ENCODE peak calls at places on chromosome 12, in ten cellular contexts. One of them, this sample, is unnamed.

GRCh38 chr12:31620311-31620710 is 29.4 kb upstream of the DENND5B start:
- DNase-seq in NCI-H2171: no peak
- DNase-seq in GM13976: no peak
- DNase-seq in activated naive CD4-positive, alpha-beta T cell: no peak
- DNase-seq in effector memory CD8-positive, alpha-beta T cell: no peak
- DNase-seq in posterior cingulate gyrus: no peak
- DNase-seq in KG1: no peak
- DNase-seq in NCI-H774: no peak
- DNase-seq in stimulated activated naive B cell treated with anti-CD40 and anti-IgM and Interleukin-4, amounts not matched to agents 10 μg/mL and 1 μg/mL and 100 μg/mL, for 72 hours: no peak
- DNase-seq in HuH-7.5: peak
- DNase-seq in this sample: no peak

GRCh38 chr12:126286203-126286602 is 1221.0 kb downstream of the AACS start:
- DNase-seq in stimulated activated naive B cell treated with anti-CD40 and anti-IgM and Interleukin-4, amounts not matched to agents 10 μg/mL and 1 μg/mL and 100 μg/mL, for 72 hours: no peak
- DNase-seq in NCI-H2171: no peak
- DNase-seq in activated naive CD4-positive, alpha-beta T cell: no peak
- DNase-seq in HuH-7.5: no peak
- DNase-seq in GM13976: no peak
- DNase-seq in KG1: no peak
- DNase-seq in posterior cingulate gyrus: no peak
- DNase-seq in effector memory CD8-positive, alpha-beta T cell: no peak
- DNase-seq in NCI-H774: peak
- DNase-seq in this sample: no peak

GRCh38 chr12:6383572-6384498 is at the start of gene LTBR:
- DNase-seq in NCI-H774: peak
- DNase-seq in KG1: no peak
- DNase-seq in NCI-H2171: no peak
- DNase-seq in posterior cingulate gyrus: peak
- DNase-seq in stimulated activated naive B cell treated with anti-CD40 and anti-IgM and Interleukin-4, amounts not matched to agents 10 μg/mL and 1 μg/mL and 100 μg/mL, for 72 hours: no peak
- DNase-seq in GM13976: peak
- DNase-seq in activated naive CD4-positive, alpha-beta T cell: no peak
- DNase-seq in HuH-7.5: peak
- DNase-seq in effector memory CD8-positive, alpha-beta T cell: no peak
- DNase-seq in this sample: peak

GRCh38 chr12:6792522-6793201 is 3.3 kb downstream of the CD4 start:
- DNase-seq in effector memory CD8-positive, alpha-beta T cell: no peak
- DNase-seq in NCI-H2171: no peak
- DNase-seq in activated naive CD4-positive, alpha-beta T cell: peak
- DNase-seq in NCI-H774: no peak
- DNase-seq in stimulated activated naive B cell treated with anti-CD40 and anti-IgM and Interleukin-4, amounts not matched to agents 10 μg/mL and 1 μg/mL and 100 μg/mL, for 72 hours: peak
- DNase-seq in GM13976: no peak
- DNase-seq in HuH-7.5: no peak
- DNase-seq in KG1: peak
- DNase-seq in posterior cingulate gyrus: no peak
- DNase-seq in this sample: no peak

GRCh38 chr12:108597559-108598471 is at the start of gene TMEM119:
- DNase-seq in NCI-H2171: no peak
- DNase-seq in HuH-7.5: no peak
- DNase-seq in effector memory CD8-positive, alpha-beta T cell: no peak
- DNase-seq in KG1: no peak
- DNase-seq in GM13976: no peak
- DNase-seq in activated naive CD4-positive, alpha-beta T cell: no peak
- DNase-seq in stimulated activated naive B cell treated with anti-CD40 and anti-IgM and Interleukin-4, amounts not matched to agents 10 μg/mL and 1 μg/mL and 100 μg/mL, for 72 hours: no peak
- DNase-seq in posterior cingulate gyrus: no peak
- DNase-seq in NCI-H774: no peak
- DNase-seq in this sample: peak

GRCh38 chr12:7102582-7102981 is 6.4 kb downstream of the C1RL start:
- DNase-seq in NCI-H2171: no peak
- DNase-seq in NCI-H774: no peak
- DNase-seq in GM13976: no peak
- DNase-seq in posterior cingulate gyrus: no peak
- DNase-seq in activated naive CD4-positive, alpha-beta T cell: no peak
- DNase-seq in effector memory CD8-positive, alpha-beta T cell: no peak
- DNase-seq in HuH-7.5: no peak
- DNase-seq in KG1: no peak
- DNase-seq in stimulated activated naive B cell treated with anti-CD40 and anti-IgM and Interleukin-4, amounts not matched to agents 10 μg/mL and 1 μg/mL and 100 μg/mL, for 72 hours: no peak
- DNase-seq in this sample: no peak

GRCh38 chr12:106840217-106840616 is 65.7 kb downstream of the RIC8B start:
- DNase-seq in posterior cingulate gyrus: no peak
- DNase-seq in KG1: no peak
- DNase-seq in stimulated activated naive B cell treated with anti-CD40 and anti-IgM and Interleukin-4, amounts not matched to agents 10 μg/mL and 1 μg/mL and 100 μg/mL, for 72 hours: no peak
- DNase-seq in effector memory CD8-positive, alpha-beta T cell: no peak
- DNase-seq in NCI-H2171: no peak
- DNase-seq in HuH-7.5: peak
- DNase-seq in NCI-H774: peak
- DNase-seq in activated naive CD4-positive, alpha-beta T cell: no peak
- DNase-seq in GM13976: no peak
- DNase-seq in this sample: no peak

GRCh38 chr12:34400423-34400881 is 378.2 kb downstream of the ALG10 start:
- DNase-seq in effector memory CD8-positive, alpha-beta T cell: no peak
- DNase-seq in HuH-7.5: no peak
- DNase-seq in posterior cingulate gyrus: peak
- DNase-seq in NCI-H774: no peak
- DNase-seq in GM13976: peak
- DNase-seq in stimulated activated naive B cell treated with anti-CD40 and anti-IgM and Interleukin-4, amounts not matched to agents 10 μg/mL and 1 μg/mL and 100 μg/mL, for 72 hours: no peak
- DNase-seq in NCI-H2171: no peak
- DNase-seq in KG1: no peak
- DNase-seq in activated naive CD4-positive, alpha-beta T cell: no peak
- DNase-seq in this sample: peak

GRCh38 chr12:49121047-49121696 is 10.0 kb downstream of the TUBA1B start:
- DNase-seq in posterior cingulate gyrus: peak
- DNase-seq in stimulated activated naive B cell treated with anti-CD40 and anti-IgM and Interleukin-4, amounts not matched to agents 10 μg/mL and 1 μg/mL and 100 μg/mL, for 72 hours: no peak
- DNase-seq in KG1: no peak
- DNase-seq in HuH-7.5: peak
- DNase-seq in NCI-H2171: peak
- DNase-seq in GM13976: peak
- DNase-seq in NCI-H774: peak
- DNase-seq in effector memory CD8-positive, alpha-beta T cell: no peak
- DNase-seq in activated naive CD4-positive, alpha-beta T cell: no peak
- DNase-seq in this sample: peak

GRCh38 chr12:117412465-117413190 is 51.2 kb upstream of the NOS1 start:
- DNase-seq in GM13976: no peak
- DNase-seq in posterior cingulate gyrus: no peak
- DNase-seq in effector memory CD8-positive, alpha-beta T cell: no peak
- DNase-seq in HuH-7.5: no peak
- DNase-seq in NCI-H2171: no peak
- DNase-seq in activated naive CD4-positive, alpha-beta T cell: no peak
- DNase-seq in KG1: no peak
- DNase-seq in stimulated activated naive B cell treated with anti-CD40 and anti-IgM and Interleukin-4, amounts not matched to agents 10 μg/mL and 1 μg/mL and 100 μg/mL, for 72 hours: no peak
- DNase-seq in NCI-H774: no peak
- DNase-seq in this sample: no peak

GRCh38 chr12:25328082-25328712 is 77.5 kb upstream of the KRAS start:
- DNase-seq in GM13976: no peak
- DNase-seq in NCI-H2171: no peak
- DNase-seq in HuH-7.5: no peak
- DNase-seq in KG1: no peak
- DNase-seq in NCI-H774: peak
- DNase-seq in activated naive CD4-positive, alpha-beta T cell: no peak
- DNase-seq in posterior cingulate gyrus: no peak
- DNase-seq in effector memory CD8-positive, alpha-beta T cell: no peak
- DNase-seq in stimulated activated naive B cell treated with anti-CD40 and anti-IgM and Interleukin-4, amounts not matched to agents 10 μg/mL and 1 μg/mL and 100 μg/mL, for 72 hours: no peak
- DNase-seq in this sample: no peak

GRCh38 chr12:115377781-115378180 is 693.8 kb upstream of the TBX3 start:
- DNase-seq in stimulated activated naive B cell treated with anti-CD40 and anti-IgM and Interleukin-4, amounts not matched to agents 10 μg/mL and 1 μg/mL and 100 μg/mL, for 72 hours: no peak
- DNase-seq in effector memory CD8-positive, alpha-beta T cell: no peak
- DNase-seq in HuH-7.5: no peak
- DNase-seq in GM13976: no peak
- DNase-seq in posterior cingulate gyrus: no peak
- DNase-seq in NCI-H2171: no peak
- DNase-seq in activated naive CD4-positive, alpha-beta T cell: no peak
- DNase-seq in NCI-H774: no peak
- DNase-seq in KG1: no peak
- DNase-seq in this sample: no peak

GRCh38 chr12:47038270-47038748 is 41.1 kb upstream of the PCED1B start:
- DNase-seq in HuH-7.5: no peak
- DNase-seq in NCI-H774: no peak
- DNase-seq in posterior cingulate gyrus: no peak
- DNase-seq in activated naive CD4-positive, alpha-beta T cell: no peak
- DNase-seq in effector memory CD8-positive, alpha-beta T cell: no peak
- DNase-seq in NCI-H2171: no peak
- DNase-seq in KG1: no peak
- DNase-seq in stimulated activated naive B cell treated with anti-CD40 and anti-IgM and Interleukin-4, amounts not matched to agents 10 μg/mL and 1 μg/mL and 100 μg/mL, for 72 hours: no peak
- DNase-seq in GM13976: no peak
- DNase-seq in this sample: no peak

GRCh38 chr12:12735301-12735700 is 18.1 kb downstream of the CDKN1B start:
- DNase-seq in activated naive CD4-positive, alpha-beta T cell: no peak
- DNase-seq in posterior cingulate gyrus: no peak
- DNase-seq in GM13976: no peak
- DNase-seq in stimulated activated naive B cell treated with anti-CD40 and anti-IgM and Interleukin-4, amounts not matched to agents 10 μg/mL and 1 μg/mL and 100 μg/mL, for 72 hours: no peak
- DNase-seq in NCI-H2171: no peak
- DNase-seq in KG1: no peak
- DNase-seq in HuH-7.5: no peak
- DNase-seq in effector memory CD8-positive, alpha-beta T cell: no peak
- DNase-seq in NCI-H774: no peak
- DNase-seq in this sample: no peak

GRCh38 chr12:130205531-130205930 is 43.3 kb downstream of the FZD10 start:
- DNase-seq in posterior cingulate gyrus: no peak
- DNase-seq in NCI-H2171: no peak
- DNase-seq in NCI-H774: no peak
- DNase-seq in KG1: no peak
- DNase-seq in effector memory CD8-positive, alpha-beta T cell: no peak
- DNase-seq in HuH-7.5: no peak
- DNase-seq in activated naive CD4-positive, alpha-beta T cell: no peak
- DNase-seq in stimulated activated naive B cell treated with anti-CD40 and anti-IgM and Interleukin-4, amounts not matched to agents 10 μg/mL and 1 μg/mL and 100 μg/mL, for 72 hours: no peak
- DNase-seq in GM13976: no peak
- DNase-seq in this sample: no peak

GRCh38 chr12:92561543-92561899 is 141.3 kb upstream of the PLEKHG7 start:
- DNase-seq in GM13976: no peak
- DNase-seq in HuH-7.5: no peak
- DNase-seq in KG1: no peak
- DNase-seq in activated naive CD4-positive, alpha-beta T cell: no peak
- DNase-seq in stimulated activated naive B cell treated with anti-CD40 and anti-IgM and Interleukin-4, amounts not matched to agents 10 μg/mL and 1 μg/mL and 100 μg/mL, for 72 hours: no peak
- DNase-seq in NCI-H2171: no peak
- DNase-seq in posterior cingulate gyrus: no peak
- DNase-seq in NCI-H774: peak
- DNase-seq in effector memory CD8-positive, alpha-beta T cell: no peak
- DNase-seq in this sample: peak

GRCh38 chr12:85794551-85794950 is 41.7 kb downstream of the RASSF9 start:
- DNase-seq in posterior cingulate gyrus: no peak
- DNase-seq in HuH-7.5: no peak
- DNase-seq in effector memory CD8-positive, alpha-beta T cell: no peak
- DNase-seq in KG1: no peak
- DNase-seq in NCI-H774: no peak
- DNase-seq in GM13976: no peak
- DNase-seq in activated naive CD4-positive, alpha-beta T cell: no peak
- DNase-seq in NCI-H2171: no peak
- DNase-seq in stimulated activated naive B cell treated with anti-CD40 and anti-IgM and Interleukin-4, amounts not matched to agents 10 μg/mL and 1 μg/mL and 100 μg/mL, for 72 hours: no peak
- DNase-seq in this sample: no peak

GRCh38 chr12:77439749-77440148 is 374.4 kb upstream of the E2F7 start:
- DNase-seq in effector memory CD8-positive, alpha-beta T cell: no peak
- DNase-seq in stimulated activated naive B cell treated with anti-CD40 and anti-IgM and Interleukin-4, amounts not matched to agents 10 μg/mL and 1 μg/mL and 100 μg/mL, for 72 hours: no peak
- DNase-seq in HuH-7.5: no peak
- DNase-seq in GM13976: no peak
- DNase-seq in KG1: no peak
- DNase-seq in NCI-H774: no peak
- DNase-seq in posterior cingulate gyrus: no peak
- DNase-seq in NCI-H2171: no peak
- DNase-seq in activated naive CD4-positive, alpha-beta T cell: no peak
- DNase-seq in this sample: no peak

GRCh38 chr12:71303199-71303598 is 136.4 kb upstream of the LGR5 start:
- DNase-seq in HuH-7.5: no peak
- DNase-seq in NCI-H774: no peak
- DNase-seq in NCI-H2171: no peak
- DNase-seq in activated naive CD4-positive, alpha-beta T cell: no peak
- DNase-seq in effector memory CD8-positive, alpha-beta T cell: no peak
- DNase-seq in stimulated activated naive B cell treated with anti-CD40 and anti-IgM and Interleukin-4, amounts not matched to agents 10 μg/mL and 1 μg/mL and 100 μg/mL, for 72 hours: no peak
- DNase-seq in posterior cingulate gyrus: no peak
- DNase-seq in KG1: no peak
- DNase-seq in GM13976: no peak
- DNase-seq in this sample: no peak

GRCh38 chr12:18165422-18165871 is 75.5 kb upstream of the RERGL start:
- DNase-seq in GM13976: peak
- DNase-seq in stimulated activated naive B cell treated with anti-CD40 and anti-IgM and Interleukin-4, amounts not matched to agents 10 μg/mL and 1 μg/mL and 100 μg/mL, for 72 hours: peak
- DNase-seq in NCI-H774: peak
- DNase-seq in posterior cingulate gyrus: no peak
- DNase-seq in HuH-7.5: no peak
- DNase-seq in activated naive CD4-positive, alpha-beta T cell: no peak
- DNase-seq in KG1: no peak
- DNase-seq in effector memory CD8-positive, alpha-beta T cell: no peak
- DNase-seq in NCI-H2171: no peak
- DNase-seq in this sample: no peak

GRCh38 chr12:131828671-131829350 is 618 bp downstream of the MMP17 start:
- DNase-seq in posterior cingulate gyrus: no peak
- DNase-seq in stimulated activated naive B cell treated with anti-CD40 and anti-IgM and Interleukin-4, amounts not matched to agents 10 μg/mL and 1 μg/mL and 100 μg/mL, for 72 hours: no peak
- DNase-seq in activated naive CD4-positive, alpha-beta T cell: no peak
- DNase-seq in HuH-7.5: peak
- DNase-seq in KG1: no peak
- DNase-seq in effector memory CD8-positive, alpha-beta T cell: no peak
- DNase-seq in NCI-H2171: no peak
- DNase-seq in GM13976: no peak
- DNase-seq in NCI-H774: no peak
- DNase-seq in this sample: no peak

GRCh38 chr12:630656-631632 is 32.3 kb downstream of the NINJ2 start:
- DNase-seq in effector memory CD8-positive, alpha-beta T cell: no peak
- DNase-seq in posterior cingulate gyrus: no peak
- DNase-seq in stimulated activated naive B cell treated with anti-CD40 and anti-IgM and Interleukin-4, amounts not matched to agents 10 μg/mL and 1 μg/mL and 100 μg/mL, for 72 hours: peak
- DNase-seq in KG1: peak
- DNase-seq in HuH-7.5: no peak
- DNase-seq in activated naive CD4-positive, alpha-beta T cell: peak
- DNase-seq in NCI-H774: no peak
- DNase-seq in NCI-H2171: no peak
- DNase-seq in GM13976: peak
- DNase-seq in this sample: peak

GRCh38 chr12:51388066-51388799 is 3.0 kb downstream of the GALNT6 start:
- DNase-seq in effector memory CD8-positive, alpha-beta T cell: no peak
- DNase-seq in stimulated activated naive B cell treated with anti-CD40 and anti-IgM and Interleukin-4, amounts not matched to agents 10 μg/mL and 1 μg/mL and 100 μg/mL, for 72 hours: no peak
- DNase-seq in activated naive CD4-positive, alpha-beta T cell: no peak
- DNase-seq in posterior cingulate gyrus: no peak
- DNase-seq in NCI-H774: no peak
- DNase-seq in GM13976: no peak
- DNase-seq in HuH-7.5: no peak
- DNase-seq in NCI-H2171: no peak
- DNase-seq in KG1: no peak
- DNase-seq in this sample: no peak

GRCh38 chr12:121038861-121039654 is at the start of gene OASL:
- DNase-seq in activated naive CD4-positive, alpha-beta T cell: peak
- DNase-seq in NCI-H2171: no peak
- DNase-seq in NCI-H774: no peak
- DNase-seq in KG1: no peak
- DNase-seq in effector memory CD8-positive, alpha-beta T cell: peak
- DNase-seq in GM13976: peak
- DNase-seq in posterior cingulate gyrus: no peak
- DNase-seq in HuH-7.5: no peak
- DNase-seq in stimulated activated naive B cell treated with anti-CD40 and anti-IgM and Interleukin-4, amounts not matched to agents 10 μg/mL and 1 μg/mL and 100 μg/mL, for 72 hours: peak
- DNase-seq in this sample: no peak

GRCh38 chr12:77354766-77355362 is 289.5 kb upstream of the E2F7 start:
- DNase-seq in GM13976: no peak
- DNase-seq in NCI-H2171: no peak
- DNase-seq in effector memory CD8-positive, alpha-beta T cell: no peak
- DNase-seq in KG1: no peak
- DNase-seq in HuH-7.5: no peak
- DNase-seq in stimulated activated naive B cell treated with anti-CD40 and anti-IgM and Interleukin-4, amounts not matched to agents 10 μg/mL and 1 μg/mL and 100 μg/mL, for 72 hours: no peak
- DNase-seq in NCI-H774: no peak
- DNase-seq in posterior cingulate gyrus: no peak
- DNase-seq in activated naive CD4-positive, alpha-beta T cell: no peak
- DNase-seq in this sample: no peak

GRCh38 chr12:71237128-71237527 is 79.3 kb upstream of the TSPAN8 start:
- DNase-seq in NCI-H2171: no peak
- DNase-seq in stimulated activated naive B cell treated with anti-CD40 and anti-IgM and Interleukin-4, amounts not matched to agents 10 μg/mL and 1 μg/mL and 100 μg/mL, for 72 hours: no peak
- DNase-seq in GM13976: no peak
- DNase-seq in posterior cingulate gyrus: no peak
- DNase-seq in activated naive CD4-positive, alpha-beta T cell: no peak
- DNase-seq in NCI-H774: no peak
- DNase-seq in KG1: no peak
- DNase-seq in HuH-7.5: no peak
- DNase-seq in effector memory CD8-positive, alpha-beta T cell: no peak
- DNase-seq in this sample: no peak

GRCh38 chr12:88206636-88207035 is 64.5 kb downstream of the TMTC3 start:
- DNase-seq in KG1: no peak
- DNase-seq in GM13976: no peak
- DNase-seq in posterior cingulate gyrus: no peak
- DNase-seq in NCI-H774: no peak
- DNase-seq in activated naive CD4-positive, alpha-beta T cell: no peak
- DNase-seq in stimulated activated naive B cell treated with anti-CD40 and anti-IgM and Interleukin-4, amounts not matched to agents 10 μg/mL and 1 μg/mL and 100 μg/mL, for 72 hours: no peak
- DNase-seq in effector memory CD8-positive, alpha-beta T cell: no peak
- DNase-seq in NCI-H2171: no peak
- DNase-seq in HuH-7.5: no peak
- DNase-seq in this sample: no peak

GRCh38 chr12:56321027-56321426 is 5.2 kb upstream of the CNPY2 start:
- DNase-seq in HuH-7.5: no peak
- DNase-seq in KG1: no peak
- DNase-seq in activated naive CD4-positive, alpha-beta T cell: no peak
- DNase-seq in posterior cingulate gyrus: no peak
- DNase-seq in stimulated activated naive B cell treated with anti-CD40 and anti-IgM and Interleukin-4, amounts not matched to agents 10 μg/mL and 1 μg/mL and 100 μg/mL, for 72 hours: no peak
- DNase-seq in NCI-H774: no peak
- DNase-seq in effector memory CD8-positive, alpha-beta T cell: no peak
- DNase-seq in GM13976: no peak
- DNase-seq in NCI-H2171: no peak
- DNase-seq in this sample: no peak

This sample was measured in lung.